ENCODE peak calls at places on chromosome 20, in ten cellular contexts. X, M, F, D, B, U, T, H, Y and G are unnamed samples. For H3K4me1, the result is how much of the 10 kb centered on the place peaks cover.

GRCh38 chr20:35039146-35039545 is 53.5 kb downstream of the TRPC4AP start:
- DNase-seq in F (no peak), X (no peak), H (no peak), D (no peak), T (no peak), B (no peak), M (no peak), Y (no peak), U (peak), G (no peak)

GRCh38 chr20:50625986-50626677 is 65.2 kb downstream of the RIPOR3 start:
- DNase-seq in Y (peak), B (no peak), F (no peak), D (peak), H (peak), U (peak), X (no peak), M (peak), T (no peak), G (no peak)

GRCh38 chr20:8757146-8757545 is 311.7 kb upstream of the PLCB4 start:
- DNase-seq in B (no peak), H (no peak), T (no peak), X (no peak), D (no peak), U (no peak), M (no peak), F (no peak), Y (no peak), G (no peak)

GRCh38 chr20:22684072-22684762 is 99.8 kb upstream of the FOXA2 start:
- DNase-seq in Y (peak), X (peak), F (peak), D (peak), H (peak), U (peak), B (no peak), M (peak), T (peak), G (no peak)

GRCh38 chr20:25295386-25296093 is 47.7 kb downstream of the PYGB start:
- DNase-seq in X (no peak), M (no peak), T (no peak), F (no peak), D (peak), H (peak), B (no peak), Y (no peak), U (peak), G (no peak)

GRCh38 chr20:10314198-10314597 is 95.6 kb downstream of the SNAP25 start:
- DNase-seq in H (no peak), Y (no peak), U (no peak), D (no peak), T (no peak), B (no peak), X (no peak), F (no peak), M (no peak), G (no peak)

GRCh38 chr20:12925214-12925755 is 83.5 kb upstream of the SPTLC3 start:
- DNase-seq in T (peak), H (peak), U (peak), M (peak), D (peak), F (peak), B (peak), Y (peak), X (peak), G (peak)

GRCh38 chr20:24102290-24102689 is 113.7 kb upstream of the GGTLC1 start:
- DNase-seq in B (no peak), D (peak), Y (no peak), F (no peak), H (no peak), U (no peak), T (no peak), X (no peak), M (no peak), G (no peak)

GRCh38 chr20:36645353-36645752 is 643 bp downstream of the SLA2 start:
- DNase-seq in B (no peak), M (peak), T (no peak), U (no peak), Y (no peak), F (no peak), D (no peak), X (no peak), H (no peak), G (no peak)

GRCh38 chr20:58699246-58700107 is 6.9 kb downstream of the NPEPL1 start:
- DNase-seq in Y (no peak), F (no peak), B (no peak), U (no peak), M (peak), X (no peak), H (no peak), T (no peak), D (no peak), G (no peak)

GRCh38 chr20:35508493-35509218 is 20.8 kb downstream of the C20orf173 start:
- DNase-seq in B (no peak), M (no peak), H (no peak), U (no peak), T (no peak), F (no peak), X (no peak), D (no peak), Y (no peak), G (no peak)

GRCh38 chr20:57619053-57619831 is 984 bp downstream of the ZBP1 start:
- DNase-seq in H (no peak), U (peak), X (no peak), M (no peak), F (no peak), B (peak), D (no peak), Y (no peak), T (no peak), G (peak)

GRCh38 chr20:38581013-38581412 is at the start of gene ADIG:
- DNase-seq in H (peak), M (no peak), Y (no peak), X (no peak), D (no peak), T (no peak), F (no peak), U (peak), B (no peak), G (no peak)

GRCh38 chr20:48467622-48468021 is 360.2 kb downstream of the PREX1 start:
- DNase-seq in T (no peak), X (no peak), D (peak), U (no peak), B (peak), M (no peak), Y (peak), H (no peak), F (no peak), G (peak)

GRCh38 chr20:32971703-32972161 is 32.5 kb downstream of the SUN5 start:
- DNase-seq in F (no peak), U (no peak), H (no peak), X (no peak), D (peak), B (peak), Y (no peak), T (no peak), M (no peak), G (no peak)

GRCh38 chr20:8305449-8305978 is 173.4 kb downstream of the PLCB1 start:
- DNase-seq in Y (peak), M (no peak), D (peak), F (peak), B (peak), U (peak), X (peak), H (peak), T (peak), G (peak)

GRCh38 chr20:32664352-32665159 is 9.2 kb downstream of the C20orf203 start:
- DNase-seq in F (no peak), M (no peak), D (no peak), H (no peak), Y (no peak), B (no peak), X (no peak), U (peak), T (no peak), G (no peak)

GRCh38 chr20:53895385-53895755 is 175.0 kb downstream of the BCAS1 start:
- DNase-seq in H (no peak), M (no peak), B (no peak), X (no peak), Y (no peak), F (no peak), U (no peak), D (no peak), T (no peak), G (no peak)

GRCh38 chr20:53847843-53848185 is 222.6 kb downstream of the BCAS1 start:
- DNase-seq in D (no peak), Y (no peak), B (no peak), T (no peak), U (no peak), F (no peak), H (no peak), X (no peak), M (no peak), G (no peak)

GRCh38 chr20:24837721-24838456 is 111.2 kb upstream of the CST7 start:
- DNase-seq in U (no peak), F (no peak), B (no peak), D (peak), T (no peak), X (no peak), Y (no peak), M (no peak), H (no peak), G (no peak)

GRCh38 chr20:50629675-50630055 is 61.7 kb downstream of the RIPOR3 start:
- DNase-seq in H (no peak), M (no peak), D (no peak), X (no peak), T (no peak), Y (no peak), U (no peak), F (no peak), B (no peak), G (no peak)

GRCh38 chr20:41818991-41819390 is 200.8 kb upstream of the CHD6 start:
- DNase-seq in Y (no peak), U (no peak), F (no peak), X (no peak), M (no peak), D (no peak), T (no peak), B (no peak), H (no peak), G (no peak)

GRCh38 chr20:60136640-60137411 is 178.6 kb downstream of the CDH26 start:
- DNase-seq in D (no peak), M (no peak), F (no peak), B (no peak), Y (no peak), U (no peak), T (no peak), X (no peak), H (no peak), G (no peak)

GRCh38 chr20:17059465-17059864 is 167.4 kb upstream of the PCSK2 start:
- DNase-seq in B (no peak), H (no peak), Y (no peak), D (no peak), F (no peak), U (no peak), M (no peak), T (no peak), X (no peak), G (no peak)

GRCh38 chr20:38373231-38373867 is 27.1 kb downstream of the LBP start:
- DNase-seq in X (peak), M (peak), B (no peak), T (no peak), F (no peak), Y (peak), D (no peak), H (peak), U (no peak), G (no peak)

GRCh38 chr20:51500311-51500710 is 42.2 kb downstream of the NFATC2 start:
- DNase-seq in B (peak), T (no peak), H (no peak), U (peak), M (no peak), D (peak), Y (peak), X (no peak), F (no peak), G (peak)

GRCh38 chr20:48635791-48636267 is 192.0 kb downstream of the PREX1 start:
- DNase-seq in U (peak), M (peak), D (peak), X (peak), F (no peak), H (peak), Y (peak), T (no peak), B (peak), G (peak)

GRCh38 chr20:4886771-4887527 is 114.4 kb downstream of the SLC23A2 start:
- DNase-seq in X (no peak), M (no peak), D (peak), B (no peak), T (no peak), F (no peak), H (no peak), Y (no peak), U (peak), G (no peak)

GRCh38 chr20:42961771-42962170 is 227.9 kb downstream of the PTPRT start:
- DNase-seq in U (no peak), Y (no peak), T (no peak), M (no peak), F (no peak), H (no peak), B (no peak), X (no peak), D (peak), G (no peak)

GRCh38 chr20:58004146-58004545 is 224.3 kb downstream of the ANKRD60 start:
- DNase-seq in B (no peak), U (no peak), Y (no peak), M (no peak), F (no peak), D (no peak), T (no peak), H (no peak), X (no peak), G (no peak)

GRCh38 chr20:23142162-23143050 is 56.3 kb upstream of the CD93 start:
- DNase-seq in F (no peak), T (no peak), B (no peak), M (peak), D (no peak), Y (no peak), U (no peak), H (no peak), X (no peak), G (no peak)

GRCh38 chr20:37690626-37691369 is 3.0 kb upstream of the CTNNBL1 start:
- DNase-seq in X (no peak), Y (no peak), D (no peak), U (no peak), F (no peak), M (no peak), B (no peak), T (no peak), H (no peak), G (no peak)

GRCh38 chr20:44083220-44083933 is 103.6 kb downstream of the JPH2 start:
- DNase-seq in U (no peak), M (no peak), Y (no peak), X (no peak), F (peak), D (no peak), T (no peak), B (no peak), H (peak), G (no peak)

GRCh38 chr20:5526516-5526915 is 209.8 kb upstream of the PROKR2 start:
- DNase-seq in Y (no peak), U (no peak), B (no peak), F (no peak), X (no peak), D (no peak), M (no peak), T (no peak), H (no peak), G (no peak)

GRCh38 chr20:52448513-52448912 is 256.9 kb upstream of the ZFP64 start:
- DNase-seq in H (no peak), X (no peak), T (no peak), M (no peak), D (no peak), Y (no peak), U (no peak), F (no peak), B (no peak), G (no peak)

GRCh38 chr20:7858851-7859250 is 81.4 kb downstream of the HAO1 start:
- DNase-seq in B (no peak), X (no peak), H (no peak), F (no peak), T (no peak), U (no peak), M (no peak), D (no peak), Y (no peak), G (no peak)

GRCh38 chr20:21322083-21322710 is 19.1 kb downstream of the XRN2 start:
- DNase-seq in T (no peak), X (no peak), F (no peak), Y (no peak), D (no peak), B (no peak), U (no peak), M (no peak), H (no peak), G (no peak)

GRCh38 chr20:21325296-21325695 is 22.2 kb downstream of the XRN2 start:
- DNase-seq in T (no peak), D (no peak), H (no peak), Y (peak), M (no peak), B (no peak), F (no peak), X (peak), U (no peak), G (no peak)

GRCh38 chr20:21324126-21324525 is 21.0 kb downstream of the XRN2 start:
- DNase-seq in U (no peak), D (no peak), M (no peak), F (no peak), B (no peak), H (no peak), X (no peak), T (no peak), Y (no peak), G (no peak)

GRCh38 chr20:21322921-21323321 is 19.8 kb downstream of the XRN2 start:
- DNase-seq in F (no peak), B (no peak), U (no peak), M (no peak), X (no peak), Y (peak), H (no peak), D (peak), T (no peak), G (no peak)

DNA sequence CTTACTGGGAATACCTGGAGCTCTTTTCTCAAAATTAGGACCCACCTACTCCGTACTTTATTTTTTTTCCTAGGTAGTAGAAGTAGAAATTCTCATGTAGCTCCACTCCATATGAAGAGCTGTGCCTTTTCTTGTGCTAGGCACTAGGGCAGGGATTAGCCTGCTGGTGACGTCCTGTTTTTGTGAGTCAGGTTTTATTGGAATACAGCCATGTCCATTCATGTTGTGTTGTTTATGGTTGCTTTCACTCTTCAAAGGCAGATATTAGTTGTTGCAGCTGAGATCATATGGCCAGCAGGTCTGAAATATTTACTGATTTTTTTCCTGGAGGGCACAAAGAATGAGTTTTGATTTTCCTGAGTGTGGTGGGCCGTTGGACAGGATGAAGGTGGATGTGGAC is 20.5 kb downstream of the XRN2 start:
- DNase-seq in X (peak), B (no peak), D (no peak), H (no peak), T (no peak), Y (peak), U (no peak), M (no peak), F (no peak), G (no peak)
- H3K27ac ChIP-seq in X (peak), B (no peak), D (no peak), H (peak), T (no peak), Y (peak), U (no peak), M (no peak), F (no peak), G (no peak)

GRCh38 chr20:47235853-47236638 is 120.5 kb downstream of the ZMYND8 start:
- DNase-seq in X (no peak), U (no peak), Y (no peak), H (no peak), T (no peak), F (no peak), B (no peak), D (no peak), M (no peak), G (no peak)

GRCh38 chr20:47232518-47232917 is 124.0 kb downstream of the ZMYND8 start:
- DNase-seq in B (no peak), F (no peak), Y (no peak), U (no peak), H (no peak), D (no peak), X (no peak), T (no peak), M (no peak), G (no peak)

GRCh38 chr20:47236639-47236900 is 119.9 kb downstream of the ZMYND8 start:
- DNase-seq in M (no peak), F (no peak), D (no peak), X (no peak), Y (no peak), U (no peak), T (no peak), B (no peak), H (no peak), G (no peak)

GRCh38 chr20:47233333-47234188 is 122.9 kb downstream of the ZMYND8 start:
- DNase-seq in D (no peak), X (no peak), U (no peak), T (no peak), Y (no peak), B (no peak), F (no peak), M (no peak), H (no peak), G (no peak)

GRCh38 chr20:47235111-47235510 is 121.4 kb downstream of the ZMYND8 start:
- DNase-seq in X (no peak), D (no peak), Y (no peak), B (no peak), F (no peak), H (no peak), T (no peak), M (no peak), U (no peak), G (no peak)
- H3K4me1 ChIP-seq in X (under half), D (under half), Y (under half), B (under half), F (under half), H (under half), T (under half), M (under half), U (under half), G (under half)

DNA sequence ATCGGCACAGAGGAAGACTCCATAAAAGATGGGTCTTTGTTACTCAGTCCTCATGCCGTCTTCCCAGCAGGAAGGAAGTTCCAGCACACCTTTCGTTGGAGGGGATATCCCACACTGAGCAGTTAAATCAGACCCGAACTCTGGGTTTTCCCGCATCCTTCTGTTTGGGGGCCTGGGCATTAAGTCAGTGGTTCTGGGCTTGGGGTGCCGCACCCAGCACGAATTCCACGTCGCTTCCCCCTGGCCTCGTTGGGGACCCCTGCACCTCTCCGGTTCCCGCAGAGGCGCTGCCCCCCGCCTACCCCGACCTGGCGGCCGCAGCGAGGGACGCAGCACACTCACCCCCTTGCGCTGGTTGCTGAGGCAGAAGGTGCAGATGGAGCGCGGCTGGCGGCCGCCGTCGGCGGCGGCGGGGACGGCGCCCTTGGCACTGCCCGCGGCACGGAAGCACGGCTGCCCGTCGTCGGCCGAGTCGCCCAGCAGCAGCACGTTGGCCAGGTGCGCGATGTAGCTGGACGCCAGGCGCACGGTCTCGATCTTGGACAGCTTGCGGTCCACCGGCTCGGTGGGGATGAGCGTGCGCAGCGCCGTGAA is 641 bp downstream of the TCF15 start:
- DNase-seq in F (no peak), D (peak), X (no peak), H (no peak), B (no peak), Y (no peak), M (no peak), U (no peak), T (no peak), G (no peak)
- H3K4me3 ChIP-seq in F (no peak), D (peak), X (no peak), H (peak), B (no peak), Y (peak), M (no peak), U (no peak), T (no peak), G (no peak)

DNA sequence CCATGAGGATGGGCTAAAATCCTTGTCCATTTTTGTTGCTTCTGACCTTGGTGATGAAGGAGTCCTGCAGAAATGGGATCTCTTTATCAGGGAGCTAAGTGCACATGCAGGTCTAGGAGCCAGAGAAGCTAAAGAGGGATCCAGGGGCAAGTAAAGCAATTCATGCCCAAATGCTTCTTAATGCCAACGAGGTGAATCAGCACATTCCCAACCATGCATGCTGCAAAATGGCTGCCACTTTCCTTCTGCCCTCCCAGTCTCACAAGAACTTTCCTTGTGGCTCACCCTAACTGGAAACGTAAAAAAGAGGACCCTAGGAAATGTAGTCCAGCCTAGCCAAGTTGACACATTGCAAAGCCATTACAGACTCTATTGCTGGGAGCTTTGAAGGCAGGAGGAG is 298.4 kb downstream of the MAFB start:
- DNase-seq in M (no peak), D (no peak), T (no peak), F (no peak), X (no peak), B (no peak), Y (no peak), H (no peak), U (no peak), G (no peak)
- H3K27ac ChIP-seq in M (no peak), D (no peak), T (no peak), F (no peak), X (no peak), B (no peak), Y (no peak), H (no peak), U (no peak), G (no peak)